ENCODE peak calls at places on chromosomes 3 and 15, in five cellular contexts. R is psoas muscle; D is stimulated activated CD8-positive, alpha-beta memory T cell treated with anti-CD3 and anti-CD28 coated beads, Interleukin-7, amount 100 ng/mL, for 1 hour; O is T-helper 1 cell; J is MM.1S. N is an unnamed sample.

GRCh38 chr15:63221346-63221745 is 31.9 kb downstream of the RAB8B start:
- DNase-seq in R (peak; percentile 62), D (no peak), O (no peak), J (no peak), N (no peak)

GRCh38 chr3:113626513-113627371 is 69.7 kb downstream of the USF3 start:
- DNase-seq in J (peak; percentile 60), D (no peak), O (no peak), R (peak; percentile 64), N (peak; percentile 49)

GRCh38 chr3:50163572-50163971 is 8.4 kb downstream of the SEMA3F start:
- DNase-seq in O (no peak), J (no peak), D (no peak), R (no peak), N (no peak)

GRCh38 chr15:76059320-76060097 is at the start of gene TMEM266:
- DNase-seq in J (peak; percentile 59), R (peak; percentile 75), D (no peak), O (no peak), N (peak; percentile 52)

GRCh38 chr3:157477441-157477840 is 25.8 kb downstream of the VEPH1 start:
- DNase-seq in O (no peak), J (no peak), D (no peak), R (no peak), N (no peak)

GRCh38 chr15:93127286-93127685 is 38.3 kb upstream of the RGMA start:
- DNase-seq in D (no peak), O (no peak), R (no peak), J (no peak), N (no peak)

GRCh38 chr15:35701402-35702046 is 155.6 kb upstream of the DPH6 start:
- DNase-seq in J (no peak), O (no peak), R (no peak), D (no peak), N (no peak)

GRCh38 chr3:116393199-116393598 is 52.1 kb downstream of the LSAMP start:
- DNase-seq in R (peak; percentile 21), D (no peak), O (no peak), J (no peak), N (no peak)

GRCh38 chr3:190305406-190305805 is 16.8 kb downstream of the CLDN1 start:
- DNase-seq in R (no peak), J (no peak), D (no peak), O (no peak), N (no peak)

GRCh38 chr3:138173769-138174420 is 826 bp downstream of the DBR1 start:
- DNase-seq in O (no peak), R (no peak), J (no peak), D (no peak), N (no peak)